ENCODE peak calls at places on chromosomes 1 and 21, in eight cellular contexts. One of them, this sample, is unnamed.

GRCh38 chr1:58487002-58487401 is 59.5 kb downstream of the OMA1 start:
- DNase-seq in H4: no peak
- DNase-seq in amygdala: no peak
- DNase-seq in left ventricle myocardium superior: no peak
- DNase-seq in NCI-H510A: no peak
- DNase-seq in CD8-positive, alpha-beta memory T cell: no peak
- DNase-seq in transverse colon: no peak
- DNase-seq in breast epithelium: no peak
- DNase-seq in this sample: no peak

GRCh38 chr1:234164098-234164709 is 209.1 kb upstream of the COA6 start:
- DNase-seq in transverse colon: no peak
- DNase-seq in NCI-H510A: no peak
- DNase-seq in CD8-positive, alpha-beta memory T cell: no peak
- DNase-seq in breast epithelium: no peak
- DNase-seq in left ventricle myocardium superior: no peak
- DNase-seq in amygdala: no peak
- DNase-seq in H4: no peak
- DNase-seq in this sample: no peak

GRCh38 chr1:233672732-233673131 is 58.8 kb downstream of the KCNK1 start:
- DNase-seq in left ventricle myocardium superior: no peak
- DNase-seq in amygdala: no peak
- DNase-seq in H4: no peak
- DNase-seq in breast epithelium: no peak
- DNase-seq in NCI-H510A: no peak
- DNase-seq in transverse colon: no peak
- DNase-seq in CD8-positive, alpha-beta memory T cell: no peak
- DNase-seq in this sample: no peak

GRCh38 chr1:109425902-109426277 is 358 bp downstream of the PSMA5 start:
- DNase-seq in NCI-H510A: peak
- DNase-seq in breast epithelium: no peak
- DNase-seq in left ventricle myocardium superior: no peak
- DNase-seq in amygdala: no peak
- DNase-seq in CD8-positive, alpha-beta memory T cell: peak
- DNase-seq in transverse colon: peak
- DNase-seq in H4: peak
- DNase-seq in this sample: peak

GRCh38 chr1:2452583-2453315 is 23.3 kb upstream of the PLCH2 start:
- DNase-seq in CD8-positive, alpha-beta memory T cell: no peak
- DNase-seq in H4: no peak
- DNase-seq in left ventricle myocardium superior: no peak
- DNase-seq in amygdala: peak
- DNase-seq in NCI-H510A: no peak
- DNase-seq in breast epithelium: no peak
- DNase-seq in transverse colon: no peak
- DNase-seq in this sample: no peak

GRCh38 chr1:226971765-226972164 is 31.7 kb downstream of the COQ8A start:
- DNase-seq in breast epithelium: no peak
- DNase-seq in left ventricle myocardium superior: no peak
- DNase-seq in NCI-H510A: no peak
- DNase-seq in amygdala: no peak
- DNase-seq in CD8-positive, alpha-beta memory T cell: no peak
- DNase-seq in transverse colon: no peak
- DNase-seq in H4: no peak
- DNase-seq in this sample: no peak

GRCh38 chr1:100130552-100131077 is 2.1 kb downstream of the SASS6 start:
- DNase-seq in amygdala: no peak
- DNase-seq in CD8-positive, alpha-beta memory T cell: no peak
- DNase-seq in transverse colon: no peak
- DNase-seq in left ventricle myocardium superior: no peak
- DNase-seq in H4: peak
- DNase-seq in NCI-H510A: no peak
- DNase-seq in breast epithelium: no peak
- DNase-seq in this sample: no peak

GRCh38 chr21:25862596-25862995 is 127.8 kb downstream of the GABPA start:
- DNase-seq in CD8-positive, alpha-beta memory T cell: peak
- DNase-seq in transverse colon: no peak
- DNase-seq in NCI-H510A: no peak
- DNase-seq in amygdala: no peak
- DNase-seq in breast epithelium: no peak
- DNase-seq in left ventricle myocardium superior: no peak
- DNase-seq in H4: peak
- DNase-seq in this sample: no peak

GRCh38 chr1:51636765-51637522 is 20.1 kb downstream of the OSBPL9 start:
- DNase-seq in transverse colon: peak
- DNase-seq in left ventricle myocardium superior: no peak
- DNase-seq in CD8-positive, alpha-beta memory T cell: no peak
- DNase-seq in NCI-H510A: no peak
- DNase-seq in breast epithelium: peak
- DNase-seq in H4: peak
- DNase-seq in amygdala: no peak
- DNase-seq in this sample: no peak

GRCh38 chr21:31426235-31426797 is 82.3 kb upstream of the TIAM1 start:
- DNase-seq in H4: no peak
- DNase-seq in amygdala: no peak
- DNase-seq in CD8-positive, alpha-beta memory T cell: no peak
- DNase-seq in NCI-H510A: no peak
- DNase-seq in left ventricle myocardium superior: no peak
- DNase-seq in breast epithelium: no peak
- DNase-seq in transverse colon: no peak
- DNase-seq in this sample: no peak

GRCh38 chr1:39189592-39190041 is 14.9 kb upstream of the MACF1 start:
- DNase-seq in CD8-positive, alpha-beta memory T cell: no peak
- DNase-seq in left ventricle myocardium superior: no peak
- DNase-seq in NCI-H510A: no peak
- DNase-seq in transverse colon: no peak
- DNase-seq in H4: no peak
- DNase-seq in breast epithelium: no peak
- DNase-seq in amygdala: no peak
- DNase-seq in this sample: no peak

GRCh38 chr21:38134084-38134873 is 122.5 kb upstream of the KCNJ15 start:
- DNase-seq in left ventricle myocardium superior: no peak
- DNase-seq in amygdala: no peak
- DNase-seq in H4: no peak
- DNase-seq in transverse colon: no peak
- DNase-seq in CD8-positive, alpha-beta memory T cell: no peak
- DNase-seq in NCI-H510A: no peak
- DNase-seq in breast epithelium: no peak
- DNase-seq in this sample: no peak

GRCh38 chr1:160205974-160206369 is 788 bp downstream of the PEA15 start:
- DNase-seq in amygdala: peak
- DNase-seq in transverse colon: peak
- DNase-seq in breast epithelium: peak
- DNase-seq in NCI-H510A: no peak
- DNase-seq in CD8-positive, alpha-beta memory T cell: peak
- DNase-seq in left ventricle myocardium superior: peak
- DNase-seq in H4: peak
- DNase-seq in this sample: peak

GRCh38 chr1:9559673-9560072 is 20.4 kb downstream of the SLC25A33 start:
- DNase-seq in H4: no peak
- DNase-seq in amygdala: no peak
- DNase-seq in left ventricle myocardium superior: no peak
- DNase-seq in transverse colon: no peak
- DNase-seq in breast epithelium: no peak
- DNase-seq in NCI-H510A: no peak
- DNase-seq in CD8-positive, alpha-beta memory T cell: peak
- DNase-seq in this sample: no peak

GRCh38 chr1:78687914-78688313 is 38.3 kb downstream of the IFI44 start:
- DNase-seq in amygdala: no peak
- DNase-seq in left ventricle myocardium superior: no peak
- DNase-seq in breast epithelium: no peak
- DNase-seq in transverse colon: no peak
- DNase-seq in NCI-H510A: no peak
- DNase-seq in CD8-positive, alpha-beta memory T cell: no peak
- DNase-seq in H4: no peak
- DNase-seq in this sample: no peak

This sample was measured in left colon.